ENCODE peak calls at places on chromosomes 11 and 22, in ten cellular contexts. B, S, M, I, Q, R, V, U, O and A are unnamed samples.
A peak's percentile ranks its signal among the peaks of the same experiment; 100 is the strongest.

GRCh38 chr22:48301421-48301820 is 1526.3 kb downstream of the BRD1 start:
- DNase-seq in B (no peak), S (no peak), M (no peak), I (no peak), Q (no peak), R (no peak), V (no peak), U (no peak), O (no peak), A (no peak)

GRCh38 chr11:70302086-70302752 is 31.7 kb downstream of the PPFIA1 start:
- DNase-seq in B (no peak), S (no peak), M (no peak), I (no peak), Q (no peak), R (no peak), V (no peak), U (no peak), O (no peak), A (no peak)

GRCh38 chr11:12944889-12945288 is 64.2 kb upstream of the RASSF10 start:
- DNase-seq in B (no peak), S (no peak), M (no peak), I (no peak), Q (no peak), R (no peak), V (no peak), U (no peak), O (no peak), A (no peak)

GRCh38 chr11:125123194-125123946 is 11.9 kb upstream of the TMEM218 start:
- DNase-seq in B (no peak), S (no peak), M (no peak), I (no peak), Q (no peak), R (no peak), V (no peak), U (no peak), O (no peak), A (no peak)

GRCh38 chr11:6357222-6357621 is 33.1 kb upstream of the SMPD1 start:
- DNase-seq in B (peak; percentile 73), S (peak; percentile 93), M (no peak), I (no peak), Q (peak; percentile 22), R (peak; percentile 27), V (peak; percentile 99), U (no peak), O (no peak), A (peak; percentile 92)

GRCh38 chr11:107785401-107785800 is 73.2 kb downstream of the SLC35F2 start:
- DNase-seq in B (no peak), S (no peak), M (no peak), I (no peak), Q (no peak), R (no peak), V (peak; percentile 64), U (no peak), O (no peak), A (peak; percentile 58)

GRCh38 chr11:10522276-10522675 is 18.7 kb downstream of the RNF141 start:
- DNase-seq in B (no peak), S (no peak), M (no peak), I (no peak), Q (no peak), R (no peak), V (no peak), U (no peak), O (no peak), A (no peak)

GRCh38 chr11:82174610-82175009 is 559.1 kb downstream of the FAM181B start:
- DNase-seq in B (peak; percentile 51), S (no peak), M (no peak), I (peak; percentile 57), Q (no peak), R (no peak), V (peak; percentile 6), U (no peak), O (peak; percentile 37), A (no peak)

GRCh38 chr11:117231637-117232021 is 244 bp downstream of the PCSK7 start:
- DNase-seq in B (no peak), S (no peak), M (no peak), I (no peak), Q (no peak), R (no peak), V (no peak), U (no peak), O (peak; percentile 36), A (no peak)

GRCh38 chr11:119856681-119857485 is 127.9 kb upstream of the NECTIN1 start:
- DNase-seq in B (no peak), S (no peak), M (no peak), I (no peak), Q (no peak), R (no peak), V (no peak), U (no peak), O (peak; percentile 18), A (no peak)

GRCh38 chr11:68090706-68091105 is 30.5 kb downstream of the CHKA start:
- DNase-seq in B (no peak), S (no peak), M (no peak), I (no peak), Q (no peak), R (peak; percentile 61), V (no peak), U (no peak), O (no peak), A (peak; percentile 8)
- H3K9ac ChIP-seq in B (no peak overlapping the region), S (no peak overlapping the region), M (no peak overlapping the region), I (no peak overlapping the region), Q (no peak overlapping the region), R (no peak overlapping the region), V (no peak overlapping the region), U (no peak overlapping the region), O (no peak overlapping the region), A (no peak overlapping the region)

GRCh38 chr11:126416542-126417090 is 61.1 kb downstream of the ST3GAL4 start:
- DNase-seq in B (peak; percentile 77), S (peak; percentile 38), M (peak; percentile 22), I (peak; percentile 89), Q (no peak), R (peak; percentile 94), V (peak; percentile 95), U (peak; percentile 89), O (peak; percentile 95), A (peak; percentile 63)
- H3K9ac ChIP-seq in B (peak overlapping the region; percentile 6), S (peak overlapping the region; percentile 82), M (no peak overlapping the region), I (peak overlapping the region; percentile 69), Q (no peak overlapping the region), R (peak overlapping the region; percentile 20), V (peak overlapping the region; percentile 81), U (no peak overlapping the region), O (no peak overlapping the region), A (peak overlapping the region; percentile 74)

GRCh38 chr11:50246699-50247098 is 214.0 kb downstream of the OR4C45 start:
- DNase-seq in B (no peak), S (no peak), M (no peak), I (no peak), Q (no peak), R (no peak), V (no peak), U (no peak), O (no peak), A (no peak)

GRCh38 chr11:50247309-50247874 is 214.7 kb downstream of the OR4C45 start:
- DNase-seq in B (no peak), S (no peak), M (no peak), I (no peak), Q (no peak), R (no peak), V (no peak), U (no peak), O (no peak), A (no peak)

DNA sequence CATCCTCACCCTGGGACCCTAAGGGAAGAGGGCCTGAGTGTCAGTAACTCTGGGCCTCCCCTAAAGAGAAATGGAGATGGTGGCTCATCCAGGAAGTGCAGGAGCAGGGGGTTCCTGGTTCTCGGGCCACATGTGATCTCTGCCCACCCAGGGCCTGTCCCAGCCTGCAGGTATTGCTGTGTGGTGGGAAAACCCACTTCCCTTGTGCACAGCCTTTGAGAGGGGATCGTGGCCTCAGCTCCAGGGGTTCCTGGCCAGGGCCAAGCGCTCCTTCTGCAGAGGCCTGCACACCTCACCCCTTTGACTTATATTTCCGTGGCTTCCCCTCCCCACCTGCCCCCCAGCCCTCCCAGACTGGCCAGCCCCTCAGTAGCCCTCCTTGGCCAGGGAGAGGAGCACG is 213.5 kb downstream of the OR4C45 start:
- DNase-seq in B (no peak), S (no peak), M (no peak), I (no peak), Q (no peak), R (no peak), V (no peak), U (no peak), O (no peak), A (no peak)
- H3K9ac ChIP-seq in B (no peak overlapping the region), S (no peak overlapping the region), M (no peak overlapping the region), I (no peak overlapping the region), Q (no peak overlapping the region), R (no peak overlapping the region), V (no peak overlapping the region), U (no peak overlapping the region), O (no peak overlapping the region), A (no peak overlapping the region)

GRCh38 chr11:8672346-8672745 is 10.1 kb downstream of the TRIM66 start:
- DNase-seq in B (no peak), S (no peak), M (no peak), I (no peak), Q (no peak), R (no peak), V (no peak), U (no peak), O (no peak), A (no peak)

GRCh38 chr11:8674859-8675258 is 7.6 kb downstream of the TRIM66 start:
- DNase-seq in B (no peak), S (no peak), M (no peak), I (no peak), Q (no peak), R (no peak), V (no peak), U (no peak), O (no peak), A (no peak)

GRCh38 chr11:8679006-8679405 is 3.5 kb downstream of the TRIM66 start:
- DNase-seq in B (no peak), S (no peak), M (no peak), I (no peak), Q (no peak), R (no peak), V (no peak), U (no peak), O (no peak), A (no peak)

GRCh38 chr11:8671651-8672062 is 10.8 kb downstream of the TRIM66 start:
- DNase-seq in B (peak; percentile 68), S (no peak), M (no peak), I (no peak), Q (no peak), R (no peak), V (no peak), U (peak; percentile 50), O (peak; percentile 7), A (peak; percentile 85)

DNA sequence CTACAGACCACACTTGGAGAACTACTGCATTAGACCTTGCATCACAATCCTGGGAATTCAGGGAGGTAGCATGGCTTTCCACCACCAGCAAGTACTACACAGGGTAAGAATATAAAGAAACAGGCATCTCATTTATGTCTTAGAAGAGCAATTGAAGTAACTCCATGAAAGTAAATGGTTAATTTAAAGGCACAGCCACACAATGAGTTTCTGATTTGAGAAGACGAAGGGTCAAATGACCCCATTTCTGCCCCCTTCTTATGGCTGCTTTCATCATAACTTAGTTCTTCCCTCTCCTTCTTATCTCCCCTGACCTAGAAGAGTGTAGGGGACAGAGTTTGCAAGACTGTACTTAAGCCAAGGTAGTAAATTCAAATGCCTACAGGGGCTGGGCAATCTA is 6.0 kb downstream of the TRIM66 start:
- DNase-seq in B (no peak), S (no peak), M (no peak), I (no peak), Q (no peak), R (no peak), V (no peak), U (no peak), O (no peak), A (no peak)
- H3K9ac ChIP-seq in B (no peak overlapping the region), S (no peak overlapping the region), M (no peak overlapping the region), I (no peak overlapping the region), Q (no peak overlapping the region), R (no peak overlapping the region), V (no peak overlapping the region), U (no peak overlapping the region), O (no peak overlapping the region), A (no peak overlapping the region)

GRCh38 chr22:40203568-40203967 is 25.8 kb downstream of the TNRC6B start:
- DNase-seq in B (no peak), S (peak; percentile 13), M (peak; percentile 78), I (peak; percentile 68), Q (no peak), R (no peak), V (peak; percentile 52), U (no peak), O (no peak), A (no peak)
- H3K9ac ChIP-seq in B (no peak overlapping the region), S (peak overlapping the region; percentile 59), M (peak overlapping the region; percentile 1), I (no peak overlapping the region), Q (no peak overlapping the region), R (no peak overlapping the region), V (peak overlapping the region; percentile 54), U (no peak overlapping the region), O (no peak overlapping the region), A (peak overlapping the region; percentile 1)